ENCODE peak calls at places on chromosomes 11 and 22, in five cellular contexts. S is BJ; F is dermis blood vessel endothelial cell; Y is T-helper 9 cell; P is activated CD8-positive, alpha-beta memory T cell treated with anti-CD3 and anti-CD28 coated beads, Interleukin-2, amount 50 U/mL, for 4 hours. N is an unnamed sample.

GRCh38 chr22:43433451-43433850 is 21.6 kb downstream of the MPPED1 start:
- DNase-seq in S (no peak), F (no peak), Y (no peak), P (no peak), N (no peak)

GRCh38 chr22:45905924-45906865 is 70.8 kb downstream of the WNT7B start:
- DNase-seq in S (peak; percentile 21), F (no peak), Y (no peak), P (no peak), N (peak; percentile 21)

GRCh38 chr11:113729456-113729855 is 23.3 kb upstream of the TMPRSS5 start:
- DNase-seq in S (no peak), F (no peak), Y (no peak), P (no peak), N (no peak)

GRCh38 chr11:117130879-117131278 is 13.2 kb upstream of the PAFAH1B2 start:
- DNase-seq in S (no peak), F (no peak), Y (no peak), P (no peak), N (no peak)

GRCh38 chr11:2276280-2276998 is 6.1 kb upstream of the ASCL2 start:
- DNase-seq in S (no peak), F (no peak), Y (no peak), P (no peak), N (no peak)

GRCh38 chr22:50245214-50246072 is 620 bp upstream of the TUBGCP6 start:
- DNase-seq in S (no peak), F (no peak), Y (no peak), P (no peak), N (no peak)

GRCh38 chr11:92131289-92131890 is 93.2 kb upstream of the FAT3 start:
- DNase-seq in S (peak; percentile 22), F (no peak), Y (no peak), P (no peak), N (peak; percentile 2)

GRCh38 chr22:20234760-20235452 is 33.2 kb downstream of the RTN4R start:
- DNase-seq in S (no peak), F (no peak), Y (no peak), P (no peak), N (no peak)

GRCh38 chr22:20013382-20013871 is 3.2 kb downstream of the ARVCF start:
- DNase-seq in S (no peak), F (peak; percentile 86), Y (no peak), P (peak; percentile 51), N (peak; percentile 60)

GRCh38 chr11:75563978-75564552 is 2.0 kb downstream of the SERPINH1 start:
- DNase-seq in S (no peak), F (peak; percentile 92), Y (no peak), P (no peak), N (peak; percentile 90)

GRCh38 chr22:28497188-28497587 is 182.5 kb downstream of the TTC28 start:
- DNase-seq in S (no peak), F (no peak), Y (no peak), P (no peak), N (no peak)

GRCh38 chr11:125123194-125123946 is 11.9 kb upstream of the TMEM218 start:
- DNase-seq in S (no peak), F (no peak), Y (no peak), P (no peak), N (no peak)

GRCh38 chr11:117180020-117180419 is 1.5 kb downstream of the SIDT2 start:
- DNase-seq in S (no peak), F (no peak), Y (no peak), P (no peak), N (peak; percentile 48)

GRCh38 chr11:74319139-74319538 is 7.7 kb upstream of the P4HA3 start:
- DNase-seq in S (peak; percentile 87), F (peak; percentile 95), Y (no peak), P (no peak), N (peak; percentile 77)

N was measured in mesenchymal stem cell.